ENCODE peak calls at places on chromosomes 11 and 22, in four cellular contexts. B, T, Y and M are unnamed samples.

GRCh38 chr22:46337870-46338269 is 2.4 kb downstream of the TRMU start:
- DNase-seq in T (no peak), Y (no peak), B (no peak), M (no peak)

GRCh38 chr11:132114185-132114584 is 743.8 kb downstream of the NTM start:
- DNase-seq in Y (no peak), T (no peak), B (no peak), M (peak; percentile 62)

GRCh38 chr11:35622070-35622469 is 3.8 kb downstream of the FJX1 start:
- DNase-seq in B (no peak), Y (no peak), T (peak; percentile 92), M (peak; percentile 52)

GRCh38 chr22:33006955-33007318 is 51.2 kb downstream of the SYN3 start:
- DNase-seq in T (no peak), B (no peak), Y (no peak), M (no peak)

GRCh38 chr11:19307498-19307897 is 66.8 kb upstream of the E2F8 start:
- DNase-seq in T (no peak), Y (no peak), B (no peak), M (no peak)

GRCh38 chr11:71391786-71392185 is 56.4 kb downstream of the DHCR7 start:
- DNase-seq in B (no peak), T (no peak), Y (no peak), M (peak; percentile 31)

GRCh38 chr11:9672288-9672916 is 8.5 kb downstream of the SWAP70 start:
- DNase-seq in B (no peak), T (peak; percentile 38), Y (no peak), M (no peak)

GRCh38 chr11:45030778-45031177 is 80.1 kb upstream of the TP53I11 start:
- DNase-seq in B (no peak), T (no peak), Y (no peak), M (no peak)

GRCh38 chr22:42724062-42724461 is 3.4 kb upstream of the A4GALT start:
- DNase-seq in T (no peak), Y (no peak), B (no peak), M (no peak)

GRCh38 chr11:128929468-128929867 is 13.2 kb downstream of the TP53AIP1 start:
- DNase-seq in T (no peak), Y (no peak), B (no peak), M (no peak)

GRCh38 chr11:70594031-70594430 is 195.7 kb downstream of the CTTN start:
- DNase-seq in B (no peak), Y (no peak), T (peak; percentile 19), M (no peak)

GRCh38 chr22:37232140-37232998 is 11.7 kb downstream of the RAC2 start:
- DNase-seq in B (no peak), T (no peak), Y (no peak), M (no peak)

GRCh38 chr11:3969613-3970012 is 114.1 kb downstream of the STIM1 start:
- DNase-seq in T (no peak), B (no peak), Y (no peak), M (no peak)

GRCh38 chr11:65932558-65932919 is 12.7 kb upstream of the TSGA10IP start:
- DNase-seq in Y (no peak), B (no peak), T (no peak), M (no peak)

GRCh38 chr11:60942970-60943565 is 8.9 kb downstream of the SLC15A3 start:
- DNase-seq in Y (no peak), T (peak; percentile 26), B (no peak), M (no peak)

GRCh38 chr11:121119444-121119843 is 18.4 kb downstream of the TECTA start:
- DNase-seq in T (no peak), B (no peak), Y (no peak), M (no peak)

GRCh38 chr11:1823376-1824220 is 11.2 kb upstream of the SYT8 start:
- DNase-seq in Y (no peak), B (no peak), T (no peak), M (no peak)

GRCh38 chr11:78651923-78652602 is 77.4 kb upstream of the NARS2 start:
- DNase-seq in Y (no peak), B (no peak), T (no peak), M (no peak)

GRCh38 chr11:61022311-61023085 is 51.0 kb downstream of the CD6 start:
- DNase-seq in B (no peak), T (no peak), Y (no peak), M (no peak)

GRCh38 chr22:47030881-47031627 is 268.6 kb downstream of the TBC1D22A start:
- DNase-seq in Y (no peak), B (no peak), T (no peak), M (peak; percentile 16)

GRCh38 chr22:16586170-16586569 is 6.4 kb downstream of the CCT8L2 start:
- DNase-seq in B (no peak), Y (no peak), T (no peak), M (no peak)
- H3K27me3 ChIP-seq in B (no peaks in the 10 kb centered on the region), Y (no peaks in the 10 kb centered on the region), T (no peaks in the 10 kb centered on the region), M (no peaks in the 10 kb centered on the region)

GRCh38 chr11:72782081-72782920 is 11.5 kb downstream of the STARD10 start:
- DNase-seq in B (no peak), T (no peak), Y (no peak), M (no peak)
- H3K4me3 ChIP-seq in B (peak overlapping the region; percentile 62), T (peak overlapping the region; percentile 37), Y (peak overlapping the region; percentile 85), M (no peak overlapping the region)

DNA sequence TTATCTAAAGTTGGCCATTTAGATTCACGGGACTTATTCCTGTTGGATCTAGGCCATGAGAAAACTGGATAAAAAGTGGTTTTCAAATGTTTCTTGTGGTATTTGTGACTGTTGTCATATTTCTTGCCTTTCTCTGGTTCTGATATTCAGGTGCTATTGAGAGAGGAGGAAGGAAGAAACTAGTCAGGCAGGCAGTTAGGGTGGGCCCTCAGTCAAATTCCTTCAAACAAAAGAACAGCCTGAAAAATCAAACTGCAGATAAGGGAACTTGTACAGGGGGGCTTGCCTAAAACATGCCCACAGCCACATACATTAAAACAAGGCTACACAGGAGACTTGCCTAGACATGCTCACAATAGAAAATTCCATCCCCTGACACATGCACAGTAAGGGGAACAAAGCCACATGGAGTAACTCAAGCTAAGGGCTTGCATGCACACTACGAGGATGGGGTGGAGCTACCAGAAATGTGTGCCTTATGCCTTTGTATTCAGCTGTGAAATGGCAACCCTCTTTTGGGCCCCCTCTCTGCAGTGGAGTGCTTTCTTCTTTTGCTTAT is 18.2 kb downstream of the NCR3LG1 start:
- DNase-seq in T (no peak), Y (no peak), B (no peak), M (no peak)
- H3K9me3 ChIP-seq in T (peaks cover 9% of the 10 kb centered on the region), Y (peaks cover 38% of the 10 kb centered on the region), B (peaks cover 7% of the 10 kb centered on the region), M (no peaks in the 10 kb centered on the region)

DNA sequence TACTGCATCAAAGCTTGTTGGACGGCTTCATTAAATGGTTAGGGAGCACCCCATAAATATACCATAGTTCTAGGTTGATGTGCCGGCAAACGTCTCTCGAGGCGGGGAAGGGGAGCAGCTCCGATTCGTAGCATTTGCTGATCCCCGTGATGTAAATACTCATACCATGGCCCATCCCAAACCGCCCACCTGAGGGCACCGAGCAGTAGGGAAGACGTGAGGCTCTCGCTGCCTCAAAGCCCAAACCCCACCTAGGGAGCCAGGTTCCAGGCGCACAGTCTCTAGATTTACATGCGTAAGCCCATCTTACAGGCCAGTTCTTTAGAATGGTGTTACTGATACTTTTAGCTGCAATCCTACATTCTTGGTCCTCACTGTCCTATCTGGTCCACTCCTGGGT is 124.0 kb downstream of the FEZ1 start:
- DNase-seq in T (no peak), B (no peak), Y (no peak), M (no peak)
- H3K27me3 ChIP-seq in T (peaks cover 5% of the 10 kb centered on the region), B (no peaks in the 10 kb centered on the region), Y (no peaks in the 10 kb centered on the region), M (no peaks in the 10 kb centered on the region)

GRCh38 chr11:63687845-63688244 is 6.5 kb downstream of the RTN3 start:
- DNase-seq in Y (no peak), T (no peak), B (no peak), M (no peak)
- H3K4me3 ChIP-seq in Y (no peak overlapping the region), T (no peak overlapping the region), B (no peak overlapping the region), M (no peak overlapping the region)

GRCh38 chr11:134700101-134700640 is 288.1 kb upstream of the B3GAT1 start:
- DNase-seq in Y (no peak), T (no peak), B (no peak), M (no peak)

GRCh38 chr11:134702827-134703226 is 290.8 kb upstream of the B3GAT1 start:
- DNase-seq in T (no peak), B (no peak), Y (no peak), M (no peak)

GRCh38 chr11:134696455-134696854 is 284.4 kb upstream of the B3GAT1 start:
- DNase-seq in B (no peak), Y (no peak), T (no peak), M (no peak)

DNA sequence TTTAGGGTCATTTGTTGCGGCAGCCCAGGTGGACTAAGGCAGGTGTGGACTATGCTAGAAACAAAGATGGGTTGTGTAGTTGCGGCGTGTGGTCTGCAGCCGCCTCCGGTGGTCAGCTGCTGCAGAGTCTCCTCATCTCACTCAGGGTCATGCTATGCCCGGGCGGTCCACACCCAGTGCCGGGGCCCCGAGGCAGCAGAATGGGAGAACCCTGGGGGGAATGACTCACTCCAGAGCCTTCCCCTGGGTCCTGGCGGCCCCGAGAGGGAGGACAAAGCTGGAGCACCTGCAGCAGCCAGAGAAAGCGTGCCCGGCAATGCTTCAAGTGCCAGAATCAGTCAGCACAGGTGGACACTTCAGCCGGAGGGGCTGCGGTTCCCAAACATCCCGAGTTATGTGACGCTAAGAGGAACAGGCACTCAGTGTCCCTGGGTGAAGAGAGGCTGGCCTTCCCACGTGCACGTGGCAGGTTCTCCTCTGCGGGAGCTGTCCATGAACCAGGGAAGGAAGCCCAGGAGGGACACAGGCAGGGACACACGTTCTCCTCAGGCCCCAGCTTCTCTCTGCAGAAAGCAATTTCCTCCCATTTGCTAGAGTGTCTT is 289.6 kb upstream of the B3GAT1 start:
- DNase-seq in T (no peak), Y (no peak), B (no peak), M (no peak)
- H3K9me3 ChIP-seq in T (no peaks in the 10 kb centered on the region), Y (no peaks in the 10 kb centered on the region), B (no peaks in the 10 kb centered on the region), M (no peaks in the 10 kb centered on the region)

GRCh38 chr22:19018256-19018655 is 82.2 kb upstream of the PRODH start:
- DNase-seq in T (no peak), B (no peak), Y (no peak), M (no peak)

GRCh38 chr22:19019029-19019678 is 83.1 kb upstream of the PRODH start:
- DNase-seq in T (no peak), Y (no peak), B (no peak), M (no peak)

GRCh38 chr22:19019679-19020032 is 83.6 kb upstream of the PRODH start:
- DNase-seq in B (no peak), T (no peak), Y (no peak), M (no peak)

DNA sequence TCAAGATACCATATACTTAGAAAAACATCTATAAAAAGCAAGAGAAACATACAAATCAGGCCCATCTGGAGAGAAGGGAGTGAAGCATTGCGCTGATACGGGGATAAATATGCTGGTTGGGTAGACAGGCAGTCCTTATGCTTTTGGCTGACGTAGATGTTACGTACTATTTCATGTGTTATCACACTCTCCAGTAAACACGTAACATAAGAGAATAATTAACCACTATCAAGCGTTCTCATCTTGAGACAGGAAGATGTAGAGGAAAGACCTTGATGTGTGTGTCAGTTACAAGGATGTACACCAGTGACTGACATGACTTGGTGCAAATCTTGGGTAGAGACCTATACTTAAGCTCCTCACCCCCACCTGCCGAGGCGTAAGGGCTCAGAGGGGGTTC is 86.7 kb upstream of the PRODH start:
- DNase-seq in B (no peak), T (no peak), Y (no peak), M (no peak)
- H3K27me3 ChIP-seq in B (no peaks in the 10 kb centered on the region), T (no peaks in the 10 kb centered on the region), Y (no peaks in the 10 kb centered on the region), M (peaks cover 6% of the 10 kb centered on the region)

DNA sequence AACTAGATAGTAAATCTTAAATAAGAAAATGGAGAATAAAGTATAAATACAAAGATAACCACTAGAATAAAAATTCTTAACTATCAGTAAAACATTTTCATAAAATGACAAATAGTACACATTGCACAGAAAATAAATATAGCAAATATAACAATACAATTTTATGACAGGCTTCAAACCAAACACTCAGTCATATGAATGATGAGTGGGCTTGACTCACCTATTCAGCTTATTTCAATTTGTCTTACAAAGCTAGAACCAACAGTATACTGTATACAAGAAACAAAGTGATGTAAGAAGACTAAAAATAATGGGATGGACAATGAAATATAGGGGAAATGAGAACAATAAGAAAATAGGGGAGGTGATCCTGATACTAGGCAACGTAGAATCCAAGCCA is 141.2 kb downstream of the CWF19L2 start:
- DNase-seq in Y (no peak), T (no peak), B (no peak), M (no peak)
- H3K4me3 ChIP-seq in Y (no peak overlapping the region), T (no peak overlapping the region), B (no peak overlapping the region), M (no peak overlapping the region)